ENCODE peak calls at places on chromosomes 16 and 17, in four cellular contexts. V is A549, J is MM.1S, L is IMR-90. B is an unnamed sample.

GRCh38 chr17:37299257-37299985 is 76.4 kb upstream of the C17orf78 start:
- DNase-seq in V (no peak), L (no peak), J (no peak), B (no peak)

GRCh38 chr17:50785942-50786570 is 18.7 kb upstream of the ANKRD40CL start:
- DNase-seq in L (peak), J (no peak), V (no peak), B (no peak)

GRCh38 chr17:27414686-27415085 is 41.6 kb upstream of the KSR1 start:
- DNase-seq in J (no peak), V (no peak), L (no peak), B (no peak)

GRCh38 chr17:77424585-77425344 is 284.0 kb downstream of the SEC14L1 start:
- DNase-seq in L (peak), J (no peak), V (no peak), B (peak)

GRCh38 chr17:49939318-49939717 is 29.7 kb upstream of the DLX4 start:
- DNase-seq in J (no peak), V (no peak), L (no peak), B (no peak)

GRCh38 chr16:14635394-14636145 is 2.8 kb downstream of the BFAR start:
- DNase-seq in J (no peak), L (no peak), V (no peak), B (no peak)

GRCh38 chr17:51435641-51436091 is 175.3 kb downstream of the UTP18 start:
- DNase-seq in L (peak), J (no peak), V (peak), B (peak)

GRCh38 chr17:15952048-15952532 is 7.2 kb downstream of the ADORA2B start:
- DNase-seq in L (no peak), J (no peak), V (no peak), B (no peak)

GRCh38 chr17:17305282-17305801 is 2.2 kb downstream of the NT5M start:
- DNase-seq in L (no peak), V (no peak), J (peak), B (peak)

GRCh38 chr17:47707056-47707791 is 13.3 kb downstream of the TBKBP1 start:
- DNase-seq in L (peak), J (no peak), V (no peak), B (no peak)

GRCh38 chr16:17544785-17545184 is 74.0 kb upstream of the XYLT1 start:
- DNase-seq in V (no peak), L (no peak), J (no peak), B (peak)

GRCh38 chr16:57029161-57030160 is 40.1 kb downstream of the NLRC5 start:
- DNase-seq in L (peak), V (no peak), J (no peak), B (no peak)

GRCh38 chr17:75679706-75680201 is 12.6 kb downstream of the SAP30BP start:
- DNase-seq in V (peak), J (no peak), L (no peak), B (no peak)

GRCh38 chr17:80187493-80187892 is 17.7 kb downstream of the CARD14 start:
- DNase-seq in J (no peak), V (peak), L (no peak), B (no peak)

GRCh38 chr16:56279132-56279531 is 87.8 kb downstream of the GNAO1 start:
- DNase-seq in V (no peak), J (no peak), L (no peak), B (no peak)

GRCh38 chr16:31527617-31528287 is at the start of gene AHSP:
- DNase-seq in J (no peak), V (no peak), L (no peak), B (no peak)

GRCh38 chr17:58320163-58320558 is 8.4 kb downstream of the TSPOAP1 start:
- DNase-seq in J (no peak), V (no peak), L (no peak), B (no peak)

GRCh38 chr17:56424005-56424404 is 169.5 kb upstream of the NOG start:
- DNase-seq in L (no peak), J (no peak), V (no peak), B (no peak)

GRCh38 chr16:69143116-69143515 is 10.7 kb downstream of the UTP4 start:
- DNase-seq in J (no peak), V (peak), L (no peak), B (no peak)

GRCh38 chr17:42120161-42121065 is 754 bp downstream of the KAT2A start:
- DNase-seq in J (no peak), V (peak), L (no peak), B (peak)

GRCh38 chr17:4059656-4060055 is 83.2 kb downstream of the ZZEF1 start:
- DNase-seq in V (no peak), L (no peak), J (no peak), B (no peak)

GRCh38 chr17:50056961-50057330 is 1.0 kb downstream of the ITGA3 start:
- DNase-seq in V (no peak), L (peak), J (no peak), B (no peak)

GRCh38 chr17:35809855-35810461 is 674 bp downstream of the TAF15 start:
- DNase-seq in L (peak), V (no peak), J (peak), B (no peak)

DNA sequence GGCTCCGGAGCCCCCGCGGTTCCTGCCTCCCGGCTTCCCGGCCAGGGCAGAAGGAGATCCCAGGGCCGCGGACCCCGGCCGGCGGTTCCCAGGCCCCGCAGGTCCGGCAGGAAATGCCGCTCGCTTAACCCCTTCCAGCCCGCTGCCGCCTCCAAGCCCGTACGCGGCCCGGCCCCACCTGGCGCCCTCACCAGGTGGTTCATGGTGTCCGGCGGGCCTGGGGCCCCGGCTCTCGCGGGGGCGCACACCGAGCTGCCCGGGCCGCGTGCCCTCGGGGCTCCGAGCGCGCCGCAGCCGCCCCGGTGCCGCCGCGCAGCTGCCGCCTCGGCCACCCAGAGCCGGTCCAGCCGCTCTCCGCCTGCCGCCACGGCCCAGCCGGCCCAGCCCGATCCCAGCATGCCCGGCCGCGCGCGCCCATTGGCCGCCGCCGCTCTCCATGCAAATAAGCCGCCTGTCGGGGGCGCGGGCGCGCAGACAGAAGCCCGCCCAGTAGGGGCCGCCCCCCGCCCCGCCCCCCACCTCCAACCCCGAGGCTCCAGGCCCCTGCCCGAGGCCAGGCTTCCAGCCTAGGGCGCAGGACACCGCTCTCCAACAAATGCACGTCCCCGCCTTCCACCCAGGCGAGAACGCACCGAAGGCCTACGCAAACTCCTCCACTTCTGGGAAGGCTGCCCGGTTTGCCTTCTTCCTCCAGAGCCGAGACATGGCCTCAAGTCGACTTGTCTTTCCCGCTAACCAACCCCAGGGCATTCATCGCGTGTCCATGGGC is at the start of gene BCAR1:
- DNase-seq in J (no peak), L (peak), V (peak), B (peak)
- TF ChIP-seq CTCF in J (no peak), L (no peak), V (no peak), B (peak)

GRCh38 chr17:68439656-68440290 is 17.5 kb downstream of the WIPI1 start:
- DNase-seq in L (no peak), V (no peak), J (peak), B (peak)

GRCh38 chr17:68435876-68436842 is 21.1 kb downstream of the WIPI1 start:
- DNase-seq in V (peak), L (peak), J (peak), B (peak)

GRCh38 chr17:68440526-68440925 is 16.8 kb downstream of the WIPI1 start:
- DNase-seq in V (no peak), L (no peak), J (no peak), B (no peak)

GRCh38 chr17:68435361-68435760 is 21.9 kb downstream of the WIPI1 start:
- DNase-seq in V (no peak), L (no peak), J (no peak), B (no peak)

DNA sequence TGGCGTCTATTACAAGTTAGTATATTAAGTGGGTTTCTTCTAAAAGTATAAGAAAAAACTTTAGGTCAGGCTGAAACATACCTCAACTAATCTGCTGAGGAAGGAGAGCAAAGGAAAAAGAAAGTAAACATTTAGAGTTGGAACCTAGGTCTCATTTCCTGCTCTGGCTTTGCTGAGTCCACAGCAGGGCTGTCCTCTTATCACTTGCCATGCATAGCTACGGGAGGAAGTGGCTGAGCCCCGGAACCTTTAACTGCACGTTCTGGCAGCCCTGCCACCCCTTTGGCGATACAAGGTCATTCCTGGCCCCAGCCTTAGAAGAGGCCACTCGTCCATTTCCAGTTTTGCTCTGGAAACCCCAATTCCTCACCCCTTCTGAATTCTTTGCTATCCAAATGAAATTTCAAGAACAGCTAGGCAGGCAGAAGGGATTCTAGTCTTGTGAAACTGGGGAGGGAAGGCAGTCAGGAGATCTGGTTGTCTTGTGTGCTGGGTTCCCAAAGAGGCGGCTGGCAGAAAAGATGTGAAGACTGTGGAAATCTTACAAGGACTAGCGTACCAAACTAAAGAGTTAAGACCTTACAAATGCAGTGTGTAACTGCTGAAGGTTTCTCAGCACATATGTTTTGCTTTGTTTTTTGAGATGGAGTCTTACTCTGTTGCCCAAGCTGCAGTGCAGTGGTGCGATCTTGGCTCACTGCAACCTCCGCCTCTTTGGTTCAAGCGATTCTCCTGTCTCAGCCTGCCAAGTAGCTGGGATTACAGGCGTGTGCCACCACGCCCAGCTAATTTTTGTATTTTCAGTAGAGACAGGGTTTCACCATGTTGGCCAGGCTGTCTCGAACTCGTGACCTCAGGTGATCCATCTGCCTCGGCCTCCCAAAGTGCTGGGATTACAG is 19.1 kb downstream of the WIPI1 start:
- DNase-seq in V (no peak), L (peak), J (peak), B (peak)
- H3K4me2 ChIP-seq in V (no peak), L (peak), J (peak), B (peak)

GRCh38 chr16:79887541-79888540 is 287.3 kb upstream of the MAF start:
- DNase-seq in L (no peak), V (no peak), J (no peak), B (no peak)

GRCh38 chr16:79885320-79885719 is 284.8 kb upstream of the MAF start:
- DNase-seq in J (no peak), V (no peak), L (no peak), B (no peak)

GRCh38 chr16:79882292-79882995 is 281.9 kb upstream of the MAF start:
- DNase-seq in J (no peak), V (no peak), L (no peak), B (no peak)

DNA sequence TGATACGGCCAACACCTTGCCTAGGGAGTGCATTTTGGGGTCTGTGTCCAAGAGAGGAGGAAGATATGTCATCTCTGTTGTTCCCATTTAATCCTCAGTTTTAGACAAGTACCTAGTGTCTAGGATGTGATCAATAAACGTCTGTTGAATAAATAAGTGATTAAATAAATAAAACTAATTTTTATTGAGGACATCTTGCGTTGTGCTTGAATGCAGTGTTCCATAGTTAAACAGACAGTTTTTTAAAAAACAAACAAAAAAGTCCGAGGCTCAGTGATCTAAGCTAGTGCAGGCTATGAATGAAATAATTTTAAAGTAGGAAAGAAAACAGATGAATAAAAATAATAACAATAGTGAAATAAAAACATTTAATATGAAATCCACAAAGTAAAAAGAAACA is 283.0 kb upstream of the MAF start:
- DNase-seq in V (no peak), L (no peak), J (no peak), B (no peak)
- TF ChIP-seq CTCF in V (no peak), L (no peak), J (no peak), B (no peak)

DNA sequence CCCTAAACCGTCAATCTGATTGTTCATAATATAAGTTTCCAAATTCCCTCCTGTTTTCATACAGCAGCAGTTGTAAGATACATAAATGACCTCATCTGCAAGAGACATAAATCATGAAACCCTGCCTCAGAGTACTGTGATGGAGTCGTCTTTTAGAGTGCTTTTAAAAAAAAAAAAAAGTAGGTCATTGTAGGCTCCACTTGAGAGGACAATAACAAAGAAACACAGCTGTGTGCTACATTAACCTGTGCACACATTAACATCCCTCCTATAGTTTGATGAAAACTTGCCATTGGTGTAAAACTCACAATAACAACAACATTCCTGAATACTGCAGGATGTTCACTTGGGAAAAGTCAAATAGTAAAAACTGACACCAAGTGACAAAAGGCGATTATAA is 56.5 kb downstream of the XPO6 start:
- DNase-seq in V (no peak), L (peak), J (no peak), B (no peak)
- H3K4me2 ChIP-seq in V (no peak), L (no peak), J (no peak), B (no peak)

DNA sequence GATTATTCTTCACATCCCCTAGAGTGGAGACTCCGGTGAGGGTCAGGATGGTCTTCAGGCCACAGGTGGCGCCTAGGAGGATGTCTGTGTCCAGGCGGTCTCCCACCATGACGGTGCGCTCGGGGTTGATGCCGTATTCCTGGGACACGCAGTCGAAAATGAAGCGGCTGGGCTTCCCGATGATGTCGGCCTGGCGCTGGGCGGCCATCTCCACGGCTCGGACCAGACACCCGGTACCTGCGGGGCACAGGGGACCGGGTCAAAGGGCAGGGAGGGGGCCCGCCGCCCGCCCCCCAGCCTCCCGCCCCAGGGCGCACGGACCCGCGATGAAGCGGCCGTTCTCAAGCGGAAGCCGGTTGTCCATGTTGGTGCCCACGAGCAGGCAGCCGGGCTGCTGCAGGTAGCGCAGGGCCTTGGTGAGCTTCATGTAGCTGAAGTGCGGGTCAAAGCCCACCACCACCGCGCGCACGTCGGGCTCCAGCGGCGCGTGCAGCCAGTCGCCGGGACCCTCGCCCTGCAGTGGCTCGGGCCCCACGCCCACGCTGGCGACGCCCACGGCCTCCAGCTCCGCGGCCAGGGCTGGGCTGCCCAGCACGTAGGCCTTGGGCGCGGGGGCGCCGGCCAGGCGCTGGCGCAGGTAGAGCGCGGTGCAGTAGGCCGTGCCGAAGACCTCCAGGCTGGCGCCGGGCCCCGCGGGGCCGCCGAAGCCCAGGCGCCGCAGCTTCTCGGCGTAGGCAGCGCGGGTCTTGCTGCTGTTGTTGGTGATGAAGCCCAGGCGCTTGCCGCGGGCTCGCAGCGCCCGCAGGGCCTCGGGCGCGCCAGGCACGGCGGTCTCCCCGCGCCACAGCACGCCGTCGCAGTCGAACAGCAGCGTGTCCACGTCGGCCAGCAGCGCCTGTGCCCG is 571 bp downstream of the PGP start:
- DNase-seq in J (no peak), V (no peak), L (no peak), B (peak)
- TF ChIP-seq CTCF in J (no peak), V (no peak), L (no peak), B (no peak)

GRCh38 chr17:8465381-8466158 is 29.9 kb downstream of the NDEL1 start:
- DNase-seq in V (no peak), J (no peak), L (no peak), B (no peak)
- H3K4me2 ChIP-seq in V (no peak), J (no peak), L (no peak), B (no peak)

GRCh38 chr16:88338111-88338510 is 44.6 kb upstream of the ZNF469 start:
- DNase-seq in V (no peak), L (no peak), J (no peak), B (no peak)
- TF ChIP-seq CTCF in V (no peak), L (no peak), J (no peak), B (peak)

GRCh38 chr17:32870969-32871368 is 6.0 kb downstream of the MYO1D start:
- DNase-seq in V (no peak), L (no peak), J (no peak), B (no peak)
- H3K4me2 ChIP-seq in V (no peak), L (no peak), J (no peak), B (no peak)

GRCh38 chr16:30369938-30370443 is 303 bp downstream of the TBC1D10B start:
- DNase-seq in L (no peak), V (no peak), J (no peak), B (no peak)

GRCh38 chr16:30369091-30369937 is 980 bp downstream of the TBC1D10B start:
- DNase-seq in V (no peak), J (peak), L (no peak), B (no peak)

GRCh38 chr16:30372037-30372712 is 1.9 kb upstream of the TBC1D10B start:
- DNase-seq in L (no peak), J (no peak), V (no peak), B (peak)

GRCh38 chr16:30371248-30371816 is 1.0 kb upstream of the TBC1D10B start:
- DNase-seq in V (no peak), J (no peak), L (no peak), B (no peak)

GRCh38 chr16:30370444-30371247 is at the start of gene TBC1D10B:
- DNase-seq in J (peak), L (peak), V (peak), B (peak)
- TF ChIP-seq CTCF in J (peak), L (peak), V (no peak), B (peak)

DNA sequence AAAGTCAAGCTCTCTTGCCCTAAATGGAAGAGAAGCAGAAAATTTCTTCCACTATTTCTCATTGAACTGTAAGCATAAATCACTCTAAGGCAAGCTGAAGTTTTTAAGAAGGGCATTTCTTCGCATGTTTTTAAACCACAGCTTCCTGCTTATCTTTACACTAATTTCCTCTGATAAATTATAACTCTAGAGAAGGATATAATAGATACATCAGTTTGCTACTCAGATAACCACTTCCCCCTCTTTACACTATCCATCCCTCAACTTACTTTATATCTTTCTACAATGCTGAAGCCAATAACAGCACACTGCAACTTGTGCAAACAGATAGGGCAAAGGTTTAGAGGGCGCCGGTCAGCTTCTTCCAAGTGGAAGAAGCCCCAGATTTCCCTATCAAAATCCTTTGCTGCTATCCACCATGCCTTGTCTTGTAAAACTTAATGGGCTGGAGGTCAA is 49.8 kb upstream of the LRRC37A3 start:
- DNase-seq in L (no peak), J (peak), V (no peak), B (no peak)
- H3K4me2 ChIP-seq in L (no peak), J (no peak), V (no peak), B (peak)